ENCODE peak calls at places on chromosomes 3 and 15, in six cellular contexts. L, P, R, Z, S and K are unnamed samples.

GRCh38 chr3:29241855-29242254 is 39.0 kb upstream of the RBMS3 start:
- DNase-seq in L (no peak), P (no peak), R (no peak), Z (no peak), S (no peak), K (no peak)

GRCh38 chr15:74651251-74651741 is 35.7 kb downstream of the CLK3 start:
- DNase-seq in L (no peak), P (no peak), R (no peak), Z (no peak), S (peak), K (no peak)

GRCh38 chr3:185225523-185225922 is 28.3 kb downstream of the EHHADH start:
- DNase-seq in L (no peak), P (no peak), R (no peak), Z (no peak), S (peak), K (no peak)

GRCh38 chr15:75597667-75598341 is 18.7 kb upstream of the PTPN9 start:
- DNase-seq in L (no peak), P (peak), R (no peak), Z (no peak), S (no peak), K (no peak)

GRCh38 chr15:57927091-57927631 is 138.3 kb downstream of the ALDH1A2 start:
- DNase-seq in L (no peak), P (no peak), R (no peak), Z (no peak), S (no peak), K (no peak)

GRCh38 chr3:106213954-106214353 is 345.1 kb upstream of the CBLB start:
- DNase-seq in L (no peak), P (no peak), R (no peak), Z (no peak), S (no peak), K (no peak)

GRCh38 chr15:30990451-30991300 is 752 bp downstream of the MTMR10 start:
- DNase-seq in L (no peak), P (no peak), R (no peak), Z (no peak), S (no peak), K (peak)

GRCh38 chr15:68843425-68844311 is 23.0 kb upstream of the ANP32A start:
- DNase-seq in L (no peak), P (peak), R (peak), Z (no peak), S (peak), K (no peak)

GRCh38 chr3:194756460-194757355 is 71.0 kb downstream of the FAM43A start:
- DNase-seq in L (no peak), P (no peak), R (peak), Z (no peak), S (no peak), K (no peak)

GRCh38 chr15:77420610-77421369 is at the start of gene HMG20A:
- DNase-seq in L (peak), P (peak), R (peak), Z (peak), S (peak), K (peak)

GRCh38 chr15:78540955-78541743 is 905 bp downstream of the PSMA4 start:
- DNase-seq in L (no peak), P (peak), R (no peak), Z (no peak), S (no peak), K (no peak)